ENCODE peak calls at places on chromosomes 6 and 20, in eight cellular contexts. X is GM23338; D is upper lobe of left lung; L is CD4-positive, CD25-positive, alpha-beta regulatory T cell; Z is thoracic aorta; F is mesendoderm; W is OCI-LY7; G is prostate gland. O is an unnamed sample. For H3K36me3, the result is how much of the 10 kb centered on the place peaks cover.

GRCh38 chr6:169088761-169089160 is 164.9 kb downstream of the THBS2 start:
- DNase-seq in X (no peak), D (no peak), L (no peak), Z (no peak), F (no peak), W (no peak), G (no peak), O (no peak)

GRCh38 chr20:62347445-62347844 is 19.7 kb downstream of the LAMA5 start:
- DNase-seq in X (no peak), D (no peak), L (no peak), Z (no peak), F (no peak), W (no peak), G (no peak), O (no peak)

GRCh38 chr6:134247271-134247833 is 70.6 kb downstream of the SGK1 start:
- DNase-seq in X (no peak), D (peak), L (peak), Z (no peak), F (no peak), W (peak), G (no peak), O (no peak)

GRCh38 chr6:140979642-140980091 is 1153.1 kb upstream of the GJE1 start:
- DNase-seq in X (no peak), D (peak), L (no peak), Z (peak), F (peak), W (no peak), G (peak), O (peak)

GRCh38 chr6:147204060-147204785 is at the start of gene STXBP5:
- DNase-seq in X (peak), D (peak), L (peak), Z (no peak), F (peak), W (peak), G (peak), O (peak)

GRCh38 chr6:33857301-33858052 is 53.7 kb upstream of the MLN start:
- DNase-seq in X (no peak), D (no peak), L (no peak), Z (no peak), F (no peak), W (no peak), G (no peak), O (no peak)

GRCh38 chr6:33414592-33415271 is 3.2 kb downstream of the CUTA start:
- DNase-seq in X (peak), D (no peak), L (no peak), Z (no peak), F (peak), W (peak), G (no peak), O (no peak)

GRCh38 chr20:50967621-50968020 is 9.0 kb downstream of the MOCS3 start:
- DNase-seq in X (no peak), D (no peak), L (no peak), Z (no peak), F (no peak), W (no peak), G (no peak), O (no peak)

GRCh38 chr6:89539779-89540178 is 98.8 kb downstream of the LYRM2 start:
- DNase-seq in X (no peak), D (no peak), L (no peak), Z (no peak), F (no peak), W (no peak), G (no peak), O (no peak)

GRCh38 chr20:39446397-39446796 is 484.3 kb downstream of the DHX35 start:
- DNase-seq in X (no peak), D (no peak), L (no peak), Z (no peak), F (no peak), W (no peak), G (no peak), O (no peak)

GRCh38 chr6:41092421-41093140 is 19.8 kb downstream of the NFYA start:
- DNase-seq in X (peak), D (no peak), L (no peak), Z (no peak), F (peak), W (peak), G (no peak), O (no peak)

GRCh38 chr6:137378100-137378390 is 116.1 kb downstream of the OLIG3 start:
- DNase-seq in X (no peak), D (no peak), L (no peak), Z (no peak), F (no peak), W (no peak), G (no peak), O (no peak)

GRCh38 chr6:4441981-4442434 is 306.6 kb upstream of the ECI2 start:
- DNase-seq in X (no peak), D (no peak), L (no peak), Z (no peak), F (no peak), W (no peak), G (no peak), O (no peak)

GRCh38 chr6:57432162-57432561 is 114.7 kb downstream of the PRIM2 start:
- DNase-seq in X (no peak), D (no peak), L (no peak), Z (no peak), F (no peak), W (no peak), G (no peak), O (no peak)

GRCh38 chr20:8161262-8162071 is 29.4 kb downstream of the PLCB1 start:
- DNase-seq in X (no peak), D (no peak), L (no peak), Z (no peak), F (no peak), W (no peak), G (no peak), O (no peak)

GRCh38 chr6:80145509-80145908 is 39.0 kb downstream of the BCKDHB start:
- DNase-seq in X (no peak), D (no peak), L (no peak), Z (no peak), F (no peak), W (no peak), G (no peak), O (no peak)

GRCh38 chr20:11492391-11492790 is 425.3 kb upstream of the BTBD3 start:
- DNase-seq in X (no peak), D (no peak), L (no peak), Z (no peak), F (peak), W (no peak), G (no peak), O (no peak)

GRCh38 chr20:23021941-23022340 is 13.2 kb upstream of the SSTR4 start:
- DNase-seq in X (no peak), D (no peak), L (no peak), Z (no peak), F (no peak), W (no peak), G (no peak), O (no peak)

GRCh38 chr20:50587291-50587961 is 77.2 kb downstream of the PTPN1 start:
- DNase-seq in X (no peak), D (no peak), L (no peak), Z (no peak), F (no peak), W (no peak), G (peak), O (no peak)

GRCh38 chr20:33862709-33863403 is 51.7 kb downstream of the CHMP4B start:
- DNase-seq in X (peak), D (peak), L (peak), Z (peak), F (peak), W (peak), G (peak), O (peak)

GRCh38 chr6:44217332-44218143 is 812 bp downstream of the MYMX start:
- DNase-seq in X (peak), D (peak), L (no peak), Z (no peak), F (peak), W (no peak), G (no peak), O (peak)

GRCh38 chr20:59812286-59813125 is 120.9 kb downstream of the SYCP2 start:
- DNase-seq in X (no peak), D (no peak), L (no peak), Z (no peak), F (no peak), W (no peak), G (no peak), O (no peak)

GRCh38 chr6:15922510-15923307 is 206.2 kb upstream of the MYLIP start:
- DNase-seq in X (no peak), D (no peak), L (no peak), Z (no peak), F (no peak), W (no peak), G (no peak), O (peak)

GRCh38 chr6:154252676-154253075 is 103.9 kb downstream of the IPCEF1 start:
- DNase-seq in X (no peak), D (no peak), L (no peak), Z (no peak), F (no peak), W (no peak), G (no peak), O (no peak)

GRCh38 chr6:134589512-134589911 is 271.6 kb upstream of the SGK1 start:
- DNase-seq in X (peak), D (no peak), L (no peak), Z (no peak), F (peak), W (no peak), G (no peak), O (peak)

GRCh38 chr6:1190361-1190760 is 121.5 kb upstream of the FOXQ1 start:
- DNase-seq in X (no peak), D (no peak), L (no peak), Z (no peak), F (peak), W (no peak), G (no peak), O (peak)

GRCh38 chr6:5045417-5045816 is 39.7 kb upstream of the PPP1R3G start:
- DNase-seq in X (no peak), D (no peak), L (no peak), Z (no peak), F (no peak), W (no peak), G (no peak), O (no peak)

GRCh38 chr20:6067765-6068318 is 14.0 kb upstream of the LRRN4 start:
- DNase-seq in X (no peak), D (no peak), L (no peak), Z (no peak), F (no peak), W (no peak), G (no peak), O (no peak)

GRCh38 chr6:85390105-85390728 is 59.7 kb upstream of the NT5E start:
- DNase-seq in X (no peak), D (no peak), L (no peak), Z (no peak), F (no peak), W (no peak), G (no peak), O (no peak)

GRCh38 chr6:142854589-142855488 is 90.1 kb downstream of the HIVEP2 start:
- DNase-seq in X (no peak), D (no peak), L (no peak), Z (no peak), F (no peak), W (no peak), G (no peak), O (no peak)

GRCh38 chr20:24289737-24290481 is 179.5 kb upstream of the SYNDIG1 start:
- DNase-seq in X (peak), D (no peak), L (no peak), Z (no peak), F (peak), W (no peak), G (no peak), O (no peak)

GRCh38 chr6:108030223-108030622 is 44.3 kb downstream of the OSTM1 start:
- DNase-seq in X (no peak), D (no peak), L (no peak), Z (no peak), F (no peak), W (no peak), G (no peak), O (no peak)

GRCh38 chr6:19753822-19754221 is 83.3 kb upstream of the ID4 start:
- DNase-seq in X (no peak), D (no peak), L (no peak), Z (no peak), F (no peak), W (no peak), G (no peak), O (no peak)

GRCh38 chr6:107578642-107579332 is 88.9 kb downstream of the SOBP start:
- DNase-seq in X (peak), D (no peak), L (no peak), Z (no peak), F (peak), W (no peak), G (no peak), O (no peak)

GRCh38 chr6:108632441-108632840 is 71.7 kb downstream of the FOXO3 start:
- DNase-seq in X (no peak), D (no peak), L (no peak), Z (no peak), F (no peak), W (no peak), G (no peak), O (no peak)

DNA sequence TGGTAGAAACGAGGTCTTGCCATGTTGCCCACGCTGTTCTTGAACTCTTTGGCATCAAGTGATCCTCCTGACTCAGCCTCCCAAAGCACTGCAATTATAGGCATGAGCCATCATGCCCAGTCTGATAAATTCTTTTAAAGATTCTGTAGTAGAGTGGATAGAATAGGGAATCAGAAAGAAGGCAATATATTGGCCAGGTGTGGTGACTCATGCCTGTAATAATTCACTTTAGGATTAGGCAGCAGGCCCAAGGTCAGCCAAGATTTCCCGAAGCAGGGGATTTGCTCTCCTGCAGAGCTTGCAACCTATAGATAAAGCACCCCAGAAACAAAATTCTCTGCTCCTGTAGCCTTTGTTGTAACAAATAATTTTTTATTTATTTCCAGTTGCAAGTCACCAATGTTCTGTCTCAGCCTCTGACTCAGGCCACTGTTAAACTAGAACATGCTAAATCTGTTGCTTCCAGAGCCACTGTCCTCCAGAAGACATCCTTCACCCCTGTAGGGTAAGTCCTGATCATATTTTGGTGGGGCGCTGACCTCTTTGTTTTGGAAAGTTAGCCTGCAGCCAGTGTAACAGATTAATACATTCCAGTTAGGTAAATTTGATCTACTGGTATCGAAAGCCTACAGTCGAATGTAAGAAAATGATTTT is 30.4 kb upstream of the MROH8 start:
- DNase-seq in X (no peak), D (no peak), L (no peak), Z (no peak), F (no peak), W (no peak), G (no peak), O (peak)
- H3K36me3 ChIP-seq in X (half or more), D (half or more), L (half or more), Z (under half), F (under half), W (half or more), G (under half), O (half or more)

GRCh38 chr6:128954308-128955043 is 71.5 kb downstream of the LAMA2 start:
- DNase-seq in X (peak), D (no peak), L (no peak), Z (no peak), F (peak), W (no peak), G (no peak), O (no peak)
- H3K4me3 ChIP-seq in X (no peak), D (no peak), L (no peak), Z (no peak), F (no peak), W (no peak), G (no peak), O (no peak)

GRCh38 chr6:158624684-158625682 is 19.6 kb downstream of the DYNLT1 start:
- DNase-seq in X (no peak), D (no peak), L (no peak), Z (no peak), F (no peak), W (no peak), G (no peak), O (no peak)
- H3K36me3 ChIP-seq in X (under half), D (half or more), L (half or more), Z (under half), F (under half), W (under half), G (under half), O (half or more)

GRCh38 chr6:27250955-27251671 is 3.6 kb downstream of the PRSS16 start:
- DNase-seq in X (peak), D (peak), L (no peak), Z (no peak), F (peak), W (peak), G (peak), O (peak)
- H3K4me3 ChIP-seq in X (peak), D (peak), L (peak), Z (peak), F (peak), W (peak), G (peak), O (peak)

GRCh38 chr6:70790483-70790882 is 122.8 kb downstream of the SMAP1 start:
- DNase-seq in X (no peak), D (no peak), L (no peak), Z (no peak), F (no peak), W (no peak), G (no peak), O (no peak)
- H3K36me3 ChIP-seq in X (under half), D (under half), L (under half), Z (under half), F (under half), W (under half), G (under half), O (under half)

GRCh38 chr6:166010585-166010984 is 157.1 kb downstream of the TBXT start:
- DNase-seq in X (no peak), D (no peak), L (no peak), Z (no peak), F (no peak), W (no peak), G (no peak), O (no peak)

GRCh38 chr6:166008441-166009369 is 158.9 kb downstream of the TBXT start:
- DNase-seq in X (peak), D (no peak), L (no peak), Z (no peak), F (peak), W (no peak), G (no peak), O (peak)

GRCh38 chr6:166007349-166008263 is 160.0 kb downstream of the TBXT start:
- DNase-seq in X (no peak), D (no peak), L (no peak), Z (no peak), F (no peak), W (no peak), G (no peak), O (peak)

GRCh38 chr6:166010136-166010535 is 157.5 kb downstream of the TBXT start:
- DNase-seq in X (no peak), D (no peak), L (no peak), Z (no peak), F (no peak), W (no peak), G (no peak), O (peak)

DNA sequence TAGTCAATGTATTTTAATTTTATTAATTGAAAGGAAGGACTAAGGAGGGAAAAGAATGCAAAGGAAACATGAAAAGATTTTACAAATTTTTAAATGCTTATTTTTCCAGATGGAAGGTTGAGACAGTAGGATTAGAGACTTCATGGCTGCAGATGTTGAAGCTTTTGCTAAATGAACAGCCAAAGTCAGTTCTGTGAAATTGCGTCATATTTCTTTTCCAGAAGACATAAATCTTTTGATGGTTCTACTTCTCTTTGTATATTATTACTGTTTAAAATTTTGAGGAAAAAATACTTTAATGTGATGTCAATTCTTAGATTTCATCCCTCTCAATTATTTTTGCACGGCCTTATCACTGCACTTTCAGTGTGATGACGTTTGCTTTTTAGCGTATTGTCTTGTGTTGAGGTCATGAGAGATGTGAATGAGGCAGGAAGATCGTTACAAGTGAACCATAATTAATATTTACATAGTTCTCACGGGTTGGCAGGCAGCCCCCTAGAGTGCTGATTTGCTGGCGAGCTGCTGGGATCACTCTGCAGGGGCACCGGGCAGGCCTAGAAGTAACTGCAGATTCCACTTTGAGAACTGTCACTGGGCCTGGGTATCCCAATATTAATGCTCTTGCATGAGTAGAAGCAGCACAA is 158.1 kb downstream of the TBXT start:
- DNase-seq in X (no peak), D (no peak), L (no peak), Z (no peak), F (no peak), W (no peak), G (no peak), O (no peak)
- H3K4me3 ChIP-seq in X (peak), D (no peak), L (no peak), Z (no peak), F (no peak), W (no peak), G (no peak), O (peak)

GRCh38 chr20:41082306-41082705 is 53.7 kb downstream of the TOP1 start:
- DNase-seq in X (no peak), D (no peak), L (no peak), Z (no peak), F (no peak), W (no peak), G (no peak), O (no peak)
- H3K36me3 ChIP-seq in X (under half), D (half or more), L (half or more), Z (under half), F (under half), W (half or more), G (under half), O (half or more)

GRCh38 chr6:99604161-99605073 is 2.2 kb upstream of the PRDM13 start:
- DNase-seq in X (peak), D (no peak), L (no peak), Z (no peak), F (no peak), W (no peak), G (no peak), O (no peak)
- H3K4me3 ChIP-seq in X (peak), D (no peak), L (peak), Z (peak), F (no peak), W (no peak), G (no peak), O (peak)

GRCh38 chr20:36784116-36784515 is 10.6 kb upstream of the DSN1 start:
- DNase-seq in X (no peak), D (no peak), L (no peak), Z (no peak), F (no peak), W (no peak), G (no peak), O (no peak)
- H3K36me3 ChIP-seq in X (under half), D (under half), L (under half), Z (under half), F (under half), W (under half), G (under half), O (half or more)

DNA sequence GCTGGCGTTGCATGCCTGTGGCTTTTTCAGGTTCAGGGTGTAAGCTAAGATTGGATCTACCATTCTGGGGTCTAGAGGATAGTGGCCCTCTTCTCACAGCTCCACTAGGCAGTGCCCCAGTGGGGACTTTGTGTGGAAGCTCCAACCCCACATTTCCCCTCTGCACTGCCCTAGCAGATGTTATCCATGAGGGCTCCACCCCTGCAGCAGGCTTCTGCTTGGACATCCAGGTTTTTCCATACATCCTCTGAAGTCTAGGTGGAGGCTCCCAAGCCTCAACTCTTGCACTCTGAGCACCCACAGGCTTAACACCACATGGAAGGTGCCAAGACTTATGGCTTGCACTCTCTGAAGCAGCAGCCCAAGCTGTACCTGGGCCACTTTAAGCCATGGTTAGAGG is 76.6 kb upstream of the PRND start:
- DNase-seq in X (no peak), D (no peak), L (no peak), Z (no peak), F (no peak), W (no peak), G (no peak), O (no peak)
- H3K4me3 ChIP-seq in X (no peak), D (no peak), L (no peak), Z (no peak), F (no peak), W (no peak), G (no peak), O (no peak)